ENCODE peak calls at places on chromosome 1, in nine cellular contexts. F is NCI-H2081; M is HEK293T; O is MV-4-11; S is stimulated activated CD8-positive, alpha-beta memory T cell treated with anti-CD3 and anti-CD28 coated beads, Interleukin-4, amount 100 ng/mL, for 48 hours; K is left ventricle myocardium inferior; T is T-helper 9 cell; W is endothelial cell; N is cardiac fibroblast. Y is an unnamed sample.

GRCh38 chr1:108357802-108358201 is 92.3 kb upstream of the NBPF6 start:
- DNase-seq in F (no peak), M (no peak), O (peak), S (no peak), K (no peak), T (no peak), W (no peak), N (no peak), Y (no peak)

GRCh38 chr1:115063238-115063901 is 25.9 kb downstream of the TSPAN2 start:
- DNase-seq in F (no peak), M (no peak), O (no peak), S (no peak), K (no peak), T (peak), W (no peak), N (no peak), Y (no peak)

GRCh38 chr1:1080122-1080753 is 6.1 kb upstream of the RNF223 start:
- DNase-seq in F (no peak), M (peak), O (no peak), S (no peak), K (peak), T (no peak), W (peak), N (peak), Y (peak)

GRCh38 chr1:115829947-115830346 is 11.0 kb downstream of the NHLH2 start:
- DNase-seq in F (no peak), M (no peak), O (no peak), S (no peak), K (no peak), T (no peak), W (no peak), N (no peak), Y (no peak)

GRCh38 chr1:54405894-54406293 is 300 bp downstream of the SSBP3 start:
- DNase-seq in F (no peak), M (no peak), O (no peak), S (no peak), K (no peak), T (no peak), W (peak), N (no peak), Y (no peak)

GRCh38 chr1:155967410-155968400 is 10.6 kb downstream of the ARHGEF2 start:
- DNase-seq in F (no peak), M (no peak), O (peak), S (no peak), K (no peak), T (no peak), W (peak), N (no peak), Y (no peak)

GRCh38 chr1:219927298-219927955 is 930 bp downstream of the SLC30A10 start:
- DNase-seq in F (no peak), M (no peak), O (no peak), S (no peak), K (no peak), T (no peak), W (no peak), N (no peak), Y (no peak)

GRCh38 chr1:99704356-99704816 is 58.5 kb downstream of the PALMD start:
- DNase-seq in F (no peak), M (no peak), O (peak), S (no peak), K (peak), T (no peak), W (no peak), N (no peak), Y (no peak)

GRCh38 chr1:55310517-55310927 is 95.4 kb upstream of the USP24 start:
- DNase-seq in F (no peak), M (no peak), O (no peak), S (peak), K (no peak), T (no peak), W (no peak), N (peak), Y (no peak)

GRCh38 chr1:203954788-203955552 is 93.6 kb downstream of the SNRPE start:
- DNase-seq in F (no peak), M (no peak), O (peak), S (no peak), K (no peak), T (no peak), W (no peak), N (peak), Y (no peak)

GRCh38 chr1:184965889-184966860 is 8.1 kb downstream of the NIBAN1 start:
- DNase-seq in F (no peak), M (no peak), O (no peak), S (no peak), K (no peak), T (no peak), W (no peak), N (no peak), Y (no peak)

GRCh38 chr1:81693316-81693715 is 107.4 kb upstream of the ADGRL2 start:
- DNase-seq in F (no peak), M (no peak), O (no peak), S (no peak), K (no peak), T (no peak), W (no peak), N (no peak), Y (no peak)

GRCh38 chr1:226912587-226913176 is 27.4 kb upstream of the COQ8A start:
- DNase-seq in F (no peak), M (peak), O (no peak), S (peak), K (peak), T (no peak), W (peak), N (peak), Y (no peak)

GRCh38 chr1:20494609-20495311 is 8.8 kb upstream of the CAMK2N1 start:
- DNase-seq in F (no peak), M (no peak), O (no peak), S (no peak), K (no peak), T (no peak), W (no peak), N (peak), Y (no peak)

Y was measured in NCI-H1105.